ENCODE peak calls at places on chromosomes 1 and 21, in five cellular contexts. R is stomach, Z is fibroblast of mammary gland, S is fibroblast of lung, U is endothelial cell. F is an unnamed sample.

GRCh38 chr1:207848234-207848633 is 62.7 kb downstream of the CD34 start:
- DNase-seq in R (peak), Z (peak), S (peak), U (no peak), F (no peak)

GRCh38 chr21:43806017-43806710 is 16.8 kb downstream of the RRP1 start:
- DNase-seq in R (no peak), Z (no peak), S (no peak), U (no peak), F (no peak)

GRCh38 chr1:177811461-177811860 is 158.4 kb downstream of the SEC16B start:
- DNase-seq in R (no peak), Z (no peak), S (peak), U (no peak), F (no peak)

GRCh38 chr1:10616696-10617095 is 141.9 kb downstream of the PEX14 start:
- DNase-seq in R (no peak), Z (no peak), S (no peak), U (no peak), F (no peak)

GRCh38 chr21:28781602-28782274 is 210.9 kb downstream of the LTN1 start:
- DNase-seq in R (no peak), Z (peak), S (peak), U (peak), F (peak)

GRCh38 chr1:30700528-30701265 is 22.7 kb downstream of the MATN1 start:
- DNase-seq in R (no peak), Z (peak), S (peak), U (no peak), F (no peak)

GRCh38 chr1:83583351-83584014 is 415.4 kb downstream of the TTLL7 start:
- DNase-seq in R (no peak), Z (peak), S (peak), U (no peak), F (no peak)

GRCh38 chr1:3462356-3463012 is 8.0 kb downstream of the ARHGEF16 start:
- DNase-seq in R (no peak), Z (no peak), S (no peak), U (no peak), F (no peak)

GRCh38 chr1:88973520-88974137 is 18.8 kb downstream of the KYAT3 start:
- DNase-seq in R (no peak), Z (peak), S (peak), U (no peak), F (no peak)

GRCh38 chr1:110452330-110452729 is 1.4 kb downstream of the PROK1 start:
- DNase-seq in R (no peak), Z (no peak), S (no peak), U (no peak), F (no peak)

GRCh38 chr1:108505766-108506075 is 54.2 kb upstream of the EEIG2 start:
- DNase-seq in R (no peak), Z (no peak), S (no peak), U (no peak), F (no peak)

GRCh38 chr1:171139890-171140289 is 45.2 kb upstream of the FMO2 start:
- DNase-seq in R (no peak), Z (no peak), S (no peak), U (no peak), F (no peak)

DNA sequence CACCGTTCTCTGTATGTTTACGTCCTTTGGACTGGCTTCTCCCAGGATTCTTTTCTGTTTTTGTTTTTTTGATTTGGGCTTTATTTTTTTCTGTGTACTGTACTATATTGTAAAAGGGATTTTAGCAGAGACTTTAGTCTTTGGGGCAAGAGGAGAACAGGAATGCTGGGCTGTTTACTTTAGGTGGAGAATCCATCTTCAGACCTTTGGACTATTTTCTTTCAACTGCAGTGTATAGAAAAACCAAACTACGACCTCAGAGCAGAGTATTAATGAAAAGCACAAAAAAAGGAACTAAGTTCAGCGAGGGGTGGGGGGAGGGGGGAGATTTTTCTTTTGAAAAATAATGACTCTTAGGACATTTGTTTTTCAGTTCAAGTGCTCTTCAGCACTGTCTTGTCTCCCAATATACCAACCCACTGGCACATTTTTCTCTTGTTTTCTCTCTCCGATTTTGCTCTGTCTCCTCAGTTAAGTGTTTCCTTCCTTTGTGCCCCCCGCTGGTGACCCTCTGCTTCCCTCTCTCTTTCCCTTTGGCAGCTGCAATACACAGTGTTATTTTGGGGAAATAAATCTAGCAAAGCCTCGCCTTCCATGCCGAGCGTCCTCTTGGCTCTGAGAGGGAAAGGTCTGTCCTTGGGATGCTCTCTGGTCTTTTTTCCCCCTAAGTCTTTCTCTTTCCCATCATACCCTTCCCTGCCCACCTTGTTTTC is 44.9 kb downstream of the ACP6 start:
- DNase-seq in R (no peak), Z (no peak), S (no peak), U (no peak), F (no peak)
- TF ChIP-seq CTCF in R (no peak), Z (no peak), S (no peak), U (peak), F (no peak)

GRCh38 chr21:36854391-36854790 is 112.1 kb downstream of the HLCS start:
- DNase-seq in R (no peak), Z (peak), S (peak), U (peak), F (peak)
- TF ChIP-seq CTCF in R (no peak), Z (peak), S (peak), U (peak), F (peak)

DNA sequence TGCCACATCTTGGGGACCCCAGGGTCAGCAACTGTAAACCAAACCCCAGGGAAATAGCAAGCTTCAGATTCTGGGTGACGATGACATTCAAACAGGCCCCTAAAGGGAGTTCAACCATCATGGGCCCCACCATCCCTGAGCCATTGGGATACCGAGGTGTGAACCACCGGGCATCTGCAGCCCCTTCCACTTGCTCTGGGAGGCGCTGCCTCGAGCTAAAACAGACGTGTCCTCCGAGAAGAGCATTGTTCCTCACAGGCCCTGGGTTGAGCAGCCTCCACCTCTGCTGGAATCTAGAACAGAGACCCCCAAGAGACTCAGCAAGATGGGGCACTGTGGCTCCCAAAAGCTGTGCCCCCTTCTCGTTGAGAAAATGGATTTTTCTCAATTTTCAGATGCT is 19.0 kb upstream of the EFHD2 start:
- DNase-seq in R (no peak), Z (no peak), S (no peak), U (no peak), F (no peak)
- TF ChIP-seq CTCF in R (no peak), Z (no peak), S (no peak), U (no peak), F (no peak)

GRCh38 chr1:57079454-57080157 is 113.8 kb upstream of the C8B start:
- DNase-seq in R (no peak), Z (peak), S (no peak), U (no peak), F (no peak)
- TF ChIP-seq CTCF in R (no peak), Z (peak), S (no peak), U (peak), F (no peak)

DNA sequence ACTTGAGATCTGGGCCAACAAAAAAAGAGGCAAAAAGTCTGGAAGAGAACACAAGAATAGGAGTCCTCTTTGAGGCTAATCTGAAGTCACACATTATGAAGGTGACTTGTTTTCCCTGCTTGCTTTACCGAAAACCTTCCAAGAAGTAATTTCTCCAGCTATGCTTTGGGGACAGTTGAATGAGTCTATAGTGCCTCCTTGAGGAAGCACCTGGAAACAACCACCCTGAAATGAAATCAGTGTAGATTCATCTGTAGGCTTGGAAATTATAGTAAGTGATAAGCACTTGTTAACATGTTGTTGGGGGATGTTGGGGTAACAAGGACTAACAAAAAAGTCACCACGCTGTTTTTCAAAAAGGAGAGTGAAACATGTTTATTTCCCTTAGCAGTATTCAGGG is 23.4 kb upstream of the RPTN start:
- DNase-seq in R (no peak), Z (peak), S (peak), U (peak), F (no peak)
- TF ChIP-seq CTCF in R (no peak), Z (peak), S (peak), U (peak), F (peak)

GRCh38 chr21:37001446-37001845 is 5.1 kb upstream of the RIPPLY3 start:
- DNase-seq in R (no peak), Z (no peak), S (no peak), U (no peak), F (no peak)

GRCh38 chr21:37005548-37006242 is 807 bp upstream of the RIPPLY3 start:
- DNase-seq in R (no peak), Z (no peak), S (no peak), U (no peak), F (no peak)

GRCh38 chr21:36999131-36999898 is 7.2 kb upstream of the RIPPLY3 start:
- DNase-seq in R (no peak), Z (no peak), S (no peak), U (no peak), F (no peak)

GRCh38 chr21:36994501-36995189 is 11.9 kb upstream of the RIPPLY3 start:
- DNase-seq in R (no peak), Z (no peak), S (peak), U (peak), F (no peak)

GRCh38 chr21:37000381-37000780 is 6.1 kb upstream of the RIPPLY3 start:
- DNase-seq in R (no peak), Z (no peak), S (no peak), U (no peak), F (no peak)
- TF ChIP-seq CTCF in R (no peak), Z (peak), S (no peak), U (no peak), F (no peak)

F was measured in GM13976.